ENCODE peak calls at places on chromosomes 7 and 10, in five cellular contexts. One of them, this sample, is unnamed.
A peak's percentile ranks its signal among the peaks of the same experiment; 100 is the strongest.

GRCh38 chr7:131530137-131530536 is 26.3 kb downstream of the PODXL start:
- DNase-seq in vagina: no peak
- DNase-seq in HepG2: no peak
- DNase-seq in mesothelial cell of epicardium: no peak
- DNase-seq in adrenal gland: no peak
- DNase-seq in this sample: no peak

GRCh38 chr10:80081801-80082750 is 3.6 kb downstream of the TMEM254 start:
- DNase-seq in vagina: no peak
- DNase-seq in HepG2: peak; percentile 87
- DNase-seq in mesothelial cell of epicardium: no peak
- DNase-seq in adrenal gland: no peak
- DNase-seq in this sample: no peak

GRCh38 chr7:94510582-94511456 is 1.2 kb downstream of the CASD1 start:
- DNase-seq in vagina: no peak
- DNase-seq in HepG2: peak; percentile 31
- DNase-seq in mesothelial cell of epicardium: no peak
- DNase-seq in adrenal gland: peak; percentile 70
- DNase-seq in this sample: no peak

GRCh38 chr10:112471878-112472487 is 25.0 kb downstream of the VTI1A start:
- DNase-seq in vagina: no peak
- DNase-seq in HepG2: peak; percentile 52
- DNase-seq in mesothelial cell of epicardium: no peak
- DNase-seq in adrenal gland: no peak
- DNase-seq in this sample: no peak

GRCh38 chr10:22816298-22816653 is 101.9 kb upstream of the PIP4K2A start:
- DNase-seq in vagina: no peak
- DNase-seq in HepG2: no peak
- DNase-seq in mesothelial cell of epicardium: no peak
- DNase-seq in adrenal gland: no peak
- DNase-seq in this sample: no peak

GRCh38 chr7:23944131-23944530 is 234.1 kb downstream of the STK31 start:
- DNase-seq in vagina: no peak
- DNase-seq in HepG2: no peak
- DNase-seq in mesothelial cell of epicardium: no peak
- DNase-seq in adrenal gland: no peak
- DNase-seq in this sample: no peak

GRCh38 chr7:79302281-79302680 is 151.2 kb downstream of the MAGI2 start:
- DNase-seq in vagina: no peak
- DNase-seq in HepG2: no peak
- DNase-seq in mesothelial cell of epicardium: no peak
- DNase-seq in adrenal gland: no peak
- DNase-seq in this sample: no peak

GRCh38 chr7:132784406-132784805 is 208.1 kb upstream of the PLXNA4 start:
- DNase-seq in vagina: no peak
- DNase-seq in HepG2: no peak
- DNase-seq in mesothelial cell of epicardium: no peak
- DNase-seq in adrenal gland: no peak
- DNase-seq in this sample: no peak

GRCh38 chr7:22913116-22913515 is 90.5 kb upstream of the TOMM7 start:
- DNase-seq in vagina: no peak
- DNase-seq in HepG2: no peak
- DNase-seq in mesothelial cell of epicardium: no peak
- DNase-seq in adrenal gland: no peak
- DNase-seq in this sample: no peak

GRCh38 chr10:91220954-91221696 is 662 bp downstream of the PCGF5 start:
- DNase-seq in vagina: no peak
- DNase-seq in HepG2: no peak
- DNase-seq in mesothelial cell of epicardium: peak; percentile 25
- DNase-seq in adrenal gland: peak; percentile 67
- DNase-seq in this sample: no peak

DNA sequence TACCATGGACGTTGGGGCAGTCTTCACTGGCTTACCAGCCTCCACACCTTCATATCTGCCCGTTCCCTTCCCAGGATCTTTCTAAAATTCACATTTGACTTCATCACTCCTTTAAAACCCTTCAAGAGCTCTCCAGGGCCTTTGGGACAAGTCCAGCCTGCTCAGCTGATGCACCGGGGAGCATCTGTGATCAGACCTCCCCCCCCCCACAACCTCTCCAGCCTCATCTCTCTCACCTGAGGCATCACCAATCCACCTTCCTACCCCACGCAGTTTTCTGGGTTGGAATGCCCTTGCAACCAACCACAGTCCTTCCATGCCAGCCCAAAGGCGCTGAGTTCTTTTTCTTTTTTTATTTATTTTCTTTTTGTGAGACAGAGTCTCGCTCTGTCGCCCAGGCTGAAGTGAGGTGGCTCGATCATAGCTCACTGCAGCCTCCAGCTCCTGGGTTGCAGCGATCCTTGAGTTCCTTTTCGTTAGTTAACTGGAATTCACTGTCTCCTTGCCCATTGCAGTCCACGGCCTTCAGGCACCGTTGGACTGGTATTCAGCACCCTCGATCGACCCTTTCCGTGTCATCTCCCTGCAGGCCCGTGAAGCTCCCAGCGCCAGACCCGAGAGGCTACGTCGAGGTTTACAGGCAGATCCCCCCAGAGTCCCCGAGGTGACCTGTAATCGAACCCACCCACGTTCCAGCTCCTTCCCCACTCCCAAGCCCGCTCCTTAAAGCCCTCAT is 654 bp downstream of the ALKBH4 start:
- DNase-seq in vagina: no peak
- DNase-seq in HepG2: no peak
- DNase-seq in mesothelial cell of epicardium: no peak
- DNase-seq in adrenal gland: no peak
- DNase-seq in this sample: no peak
- TF ChIP-seq CTCF in vagina: no peak
- TF ChIP-seq CTCF in HepG2: no peak
- TF ChIP-seq CTCF in mesothelial cell of epicardium: no peak
- TF ChIP-seq CTCF in adrenal gland: no peak
- TF ChIP-seq CTCF in this sample: no peak

GRCh38 chr7:109456116-109456515 is 886.4 kb downstream of the DNAJB9 start:
- DNase-seq in vagina: no peak
- DNase-seq in HepG2: no peak
- DNase-seq in mesothelial cell of epicardium: no peak
- DNase-seq in adrenal gland: no peak
- DNase-seq in this sample: no peak
- TF ChIP-seq CTCF in vagina: no peak
- TF ChIP-seq CTCF in HepG2: no peak
- TF ChIP-seq CTCF in mesothelial cell of epicardium: no peak
- TF ChIP-seq CTCF in adrenal gland: no peak
- TF ChIP-seq CTCF in this sample: no peak

DNA sequence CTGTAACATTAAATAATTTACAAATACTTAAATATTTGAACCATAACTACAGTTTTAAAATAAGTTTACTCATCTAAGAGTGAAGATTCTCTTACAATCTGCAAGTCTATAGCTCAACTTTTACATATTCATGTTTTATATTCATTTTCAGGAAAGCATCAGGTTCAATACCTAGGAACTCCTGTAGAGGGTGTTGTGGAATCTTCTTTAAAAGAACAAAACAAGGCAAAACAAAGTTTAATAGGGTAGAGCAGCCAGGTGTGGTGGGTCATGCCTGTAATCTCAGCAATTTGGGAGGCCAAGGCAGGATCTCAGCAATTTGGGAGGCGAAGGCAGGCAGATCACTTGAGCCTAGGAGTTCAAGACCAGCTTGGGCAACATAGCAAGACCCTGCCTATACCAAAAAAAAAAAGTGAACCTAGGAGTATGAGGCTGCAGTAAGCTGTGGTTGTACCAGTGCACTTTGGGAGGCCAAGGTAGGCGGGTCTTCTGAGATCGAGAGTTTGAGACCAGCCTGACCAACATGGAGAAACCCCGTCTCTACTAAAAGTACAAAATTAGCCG is 45.1 kb downstream of the ST8SIA6 start:
- DNase-seq in vagina: no peak
- DNase-seq in HepG2: peak; percentile 12
- DNase-seq in mesothelial cell of epicardium: no peak
- DNase-seq in adrenal gland: no peak
- DNase-seq in this sample: no peak
- TF ChIP-seq CTCF in vagina: no peak
- TF ChIP-seq CTCF in HepG2: peak; percentile 26
- TF ChIP-seq CTCF in mesothelial cell of epicardium: peak; percentile 51
- TF ChIP-seq CTCF in adrenal gland: peak; percentile 28
- TF ChIP-seq CTCF in this sample: no peak

DNA sequence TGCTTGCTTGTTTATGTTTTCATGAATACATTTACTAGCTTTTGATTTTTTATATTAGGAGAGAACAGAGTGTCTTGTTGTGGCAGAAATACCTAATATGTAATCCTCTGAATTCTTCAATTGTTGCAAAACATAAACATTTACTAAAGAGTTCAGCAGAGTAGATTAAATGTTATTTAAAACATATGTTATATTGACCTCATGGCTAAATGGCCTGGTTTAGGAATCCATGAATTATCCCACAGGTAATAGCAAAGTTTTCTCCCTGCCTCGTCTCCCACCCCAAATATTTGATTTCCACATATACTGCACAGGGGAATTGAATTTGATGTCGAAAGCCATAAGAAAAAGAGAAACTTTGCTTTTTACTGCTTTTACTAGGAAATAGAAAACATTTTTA is 111.8 kb downstream of the ADK start:
- DNase-seq in vagina: no peak
- DNase-seq in HepG2: no peak
- DNase-seq in mesothelial cell of epicardium: no peak
- DNase-seq in adrenal gland: no peak
- DNase-seq in this sample: no peak
- TF ChIP-seq CTCF in vagina: no peak
- TF ChIP-seq CTCF in HepG2: no peak
- TF ChIP-seq CTCF in mesothelial cell of epicardium: no peak
- TF ChIP-seq CTCF in adrenal gland: no peak
- TF ChIP-seq CTCF in this sample: no peak

GRCh38 chr10:72318383-72319262 is 36.1 kb downstream of the DNAJB12 start:
- DNase-seq in vagina: no peak
- DNase-seq in HepG2: no peak
- DNase-seq in mesothelial cell of epicardium: no peak
- DNase-seq in adrenal gland: no peak
- DNase-seq in this sample: no peak

GRCh38 chr10:72320676-72321247 is 34.0 kb downstream of the DNAJB12 start:
- DNase-seq in vagina: peak; percentile 98
- DNase-seq in HepG2: peak; percentile 93
- DNase-seq in mesothelial cell of epicardium: no peak
- DNase-seq in adrenal gland: peak; percentile 94
- DNase-seq in this sample: peak; percentile 91

GRCh38 chr10:72321248-72322029 is 33.3 kb downstream of the DNAJB12 start:
- DNase-seq in vagina: no peak
- DNase-seq in HepG2: no peak
- DNase-seq in mesothelial cell of epicardium: no peak
- DNase-seq in adrenal gland: no peak
- DNase-seq in this sample: no peak

GRCh38 chr10:72322030-72322279 is 32.8 kb downstream of the DNAJB12 start:
- DNase-seq in vagina: no peak
- DNase-seq in HepG2: no peak
- DNase-seq in mesothelial cell of epicardium: no peak
- DNase-seq in adrenal gland: no peak
- DNase-seq in this sample: no peak

DNA sequence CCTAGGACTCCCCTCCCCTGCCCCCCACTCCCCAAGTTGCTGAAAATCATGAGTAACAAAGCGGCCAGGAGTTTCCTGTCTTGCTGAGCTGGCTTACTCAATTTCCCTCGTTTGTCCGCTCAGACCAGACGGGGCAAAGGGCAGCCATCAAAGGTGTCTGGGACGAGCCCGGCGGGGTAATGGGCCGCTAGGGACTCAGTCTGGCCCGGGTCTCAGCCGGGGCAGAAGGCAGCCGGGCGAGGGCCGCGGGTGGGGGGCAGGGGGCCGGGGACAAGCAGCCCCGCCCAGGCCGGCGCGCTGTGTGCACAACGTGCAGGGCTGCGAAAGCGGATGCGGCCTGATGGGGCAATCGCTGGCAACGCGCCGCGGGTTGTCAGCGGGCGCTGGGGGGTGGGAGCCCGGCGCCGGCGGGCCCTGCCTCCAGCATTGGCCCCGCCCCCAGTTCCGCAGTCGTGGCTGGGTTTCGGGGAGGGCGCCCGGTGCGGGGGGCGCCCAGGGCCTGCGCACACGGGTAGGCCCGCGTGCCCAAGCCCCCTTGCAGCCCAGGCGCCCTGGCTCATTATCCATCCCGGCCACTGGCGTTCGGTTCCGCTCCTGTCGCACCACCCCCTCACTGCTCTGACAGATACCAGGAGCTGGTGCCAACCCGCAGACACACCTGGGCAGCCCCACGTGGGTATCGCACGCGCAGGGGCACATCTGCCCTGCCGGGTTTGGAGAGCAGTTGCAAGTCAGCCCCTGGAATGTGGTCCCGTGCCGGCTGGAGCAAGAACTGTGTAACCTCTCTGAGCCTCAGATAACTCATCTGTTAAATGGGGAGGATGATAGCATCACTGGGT is 35.1 kb downstream of the DNAJB12 start:
- DNase-seq in vagina: peak; percentile 95
- DNase-seq in HepG2: peak; percentile 86
- DNase-seq in mesothelial cell of epicardium: peak; percentile 71
- DNase-seq in adrenal gland: peak; percentile 96
- DNase-seq in this sample: peak; percentile 93
- TF ChIP-seq CTCF in vagina: peak; percentile 4
- TF ChIP-seq CTCF in HepG2: no peak
- TF ChIP-seq CTCF in mesothelial cell of epicardium: no peak
- TF ChIP-seq CTCF in adrenal gland: no peak
- TF ChIP-seq CTCF in this sample: no peak

GRCh38 chr7:84617265-84618030 is 422.9 kb upstream of the SEMA3A start:
- DNase-seq in vagina: no peak
- DNase-seq in HepG2: no peak
- DNase-seq in mesothelial cell of epicardium: no peak
- DNase-seq in adrenal gland: no peak
- DNase-seq in this sample: no peak

GRCh38 chr7:84613411-84613810 is 418.8 kb upstream of the SEMA3A start:
- DNase-seq in vagina: no peak
- DNase-seq in HepG2: no peak
- DNase-seq in mesothelial cell of epicardium: no peak
- DNase-seq in adrenal gland: no peak
- DNase-seq in this sample: no peak

GRCh38 chr7:84611391-84611790 is 416.8 kb upstream of the SEMA3A start:
- DNase-seq in vagina: no peak
- DNase-seq in HepG2: no peak
- DNase-seq in mesothelial cell of epicardium: no peak
- DNase-seq in adrenal gland: no peak
- DNase-seq in this sample: no peak

GRCh38 chr7:84612976-84613375 is 418.4 kb upstream of the SEMA3A start:
- DNase-seq in vagina: no peak
- DNase-seq in HepG2: no peak
- DNase-seq in mesothelial cell of epicardium: no peak
- DNase-seq in adrenal gland: no peak
- DNase-seq in this sample: no peak

DNA sequence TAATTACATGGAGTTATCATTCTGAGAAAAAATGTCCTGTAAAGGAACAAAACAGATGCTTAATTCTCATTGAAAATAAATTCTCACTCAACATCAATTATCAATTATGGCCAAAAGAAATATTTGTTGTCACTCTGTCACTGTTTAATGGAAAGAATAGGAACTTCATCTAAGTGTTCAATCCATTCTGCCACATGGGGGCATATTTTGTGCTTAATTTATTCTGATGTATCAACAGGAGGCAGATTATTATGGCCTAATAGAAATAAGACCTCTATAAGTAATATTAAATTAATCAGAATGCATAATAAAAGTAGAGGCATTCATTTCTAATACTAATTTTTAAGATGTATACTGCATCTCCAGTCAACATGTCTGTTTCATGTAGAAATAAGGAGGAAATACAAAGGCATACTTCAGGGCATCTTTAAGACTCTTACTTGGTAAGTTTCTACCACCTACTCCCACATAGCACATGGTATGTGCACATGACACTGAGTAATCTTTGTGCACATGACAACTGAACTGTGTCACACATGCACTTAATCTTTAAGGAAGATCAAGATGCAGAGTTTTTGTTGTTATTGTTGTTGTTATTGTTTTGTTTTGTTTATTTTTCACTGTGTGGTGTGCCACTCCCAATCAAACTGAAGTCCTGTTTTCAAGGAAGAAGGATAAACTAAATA is 420.4 kb upstream of the SEMA3A start:
- DNase-seq in vagina: no peak
- DNase-seq in HepG2: no peak
- DNase-seq in mesothelial cell of epicardium: no peak
- DNase-seq in adrenal gland: no peak
- DNase-seq in this sample: no peak
- TF ChIP-seq CTCF in vagina: no peak
- TF ChIP-seq CTCF in HepG2: no peak
- TF ChIP-seq CTCF in mesothelial cell of epicardium: no peak
- TF ChIP-seq CTCF in adrenal gland: no peak
- TF ChIP-seq CTCF in this sample: no peak

This sample was measured in coronary artery.